ENCODE peak calls at places on chromosomes 13 and 19, in ten cellular contexts. J is suprapubic skin, T is transverse colon, R is testis, B is tibial nerve, U is thyroid gland, L is right lobe of liver, N is IMR-90, Y is A549, K is uterus. Z is an unnamed sample.

GRCh38 chr19:3006075-3006767 is 22.9 kb downstream of the TLE2 start:
- DNase-seq in B (no peak), T (peak), N (no peak), R (peak), U (no peak), L (no peak), J (no peak), Y (no peak), K (no peak), Z (no peak)

GRCh38 chr19:32599736-32600157 is 18.8 kb downstream of the PDCD5 start:
- DNase-seq in K (no peak), L (no peak), U (peak), Y (peak), R (peak), N (peak), T (peak), B (no peak), J (no peak), Z (peak)

GRCh38 chr13:110944121-110944967 is 29.5 kb upstream of the ANKRD10 start:
- DNase-seq in Y (peak), L (no peak), U (no peak), T (peak), R (no peak), N (peak), B (no peak), K (no peak), J (no peak), Z (peak)

GRCh38 chr19:19602713-19603320 is 15.7 kb downstream of the PBX4 start:
- DNase-seq in U (no peak), T (no peak), N (no peak), K (no peak), R (no peak), J (no peak), L (no peak), Y (no peak), B (no peak), Z (no peak)

GRCh38 chr13:113736258-113736731 is 22.7 kb upstream of the TMEM255B start:
- DNase-seq in B (no peak), T (peak), Y (no peak), R (no peak), K (no peak), U (no peak), L (no peak), J (no peak), N (no peak), Z (no peak)

GRCh38 chr19:19338082-19338481 is 17.5 kb downstream of the MAU2 start:
- DNase-seq in R (no peak), U (no peak), L (no peak), Y (no peak), B (no peak), J (no peak), T (no peak), K (no peak), N (peak), Z (peak)

GRCh38 chr19:5321851-5322681 is 18.5 kb downstream of the PTPRS start:
- DNase-seq in T (peak), B (no peak), K (no peak), Y (no peak), N (no peak), U (no peak), J (no peak), L (no peak), R (no peak), Z (no peak)

GRCh38 chr13:93224545-93224944 is 2.1 kb upstream of the GPC6 start:
- DNase-seq in L (peak), K (no peak), B (no peak), Y (no peak), R (no peak), N (peak), J (no peak), T (no peak), U (no peak), Z (no peak)

GRCh38 chr19:8973501-8974091 is 36.6 kb downstream of the MUC16 start:
- DNase-seq in Y (no peak), N (no peak), B (no peak), T (no peak), L (no peak), U (no peak), R (peak), J (no peak), K (no peak), Z (peak)

GRCh38 chr19:4059931-4060620 is 6.6 kb downstream of the ZBTB7A start:
- DNase-seq in J (peak), R (peak), B (peak), Y (no peak), U (no peak), L (no peak), K (peak), N (no peak), T (peak), Z (no peak)

GRCh38 chr19:2149980-2150793 is 1.2 kb downstream of the AP3D1 start:
- DNase-seq in K (no peak), Y (no peak), L (no peak), R (peak), B (no peak), T (peak), J (no peak), U (peak), N (peak), Z (no peak)

DNA sequence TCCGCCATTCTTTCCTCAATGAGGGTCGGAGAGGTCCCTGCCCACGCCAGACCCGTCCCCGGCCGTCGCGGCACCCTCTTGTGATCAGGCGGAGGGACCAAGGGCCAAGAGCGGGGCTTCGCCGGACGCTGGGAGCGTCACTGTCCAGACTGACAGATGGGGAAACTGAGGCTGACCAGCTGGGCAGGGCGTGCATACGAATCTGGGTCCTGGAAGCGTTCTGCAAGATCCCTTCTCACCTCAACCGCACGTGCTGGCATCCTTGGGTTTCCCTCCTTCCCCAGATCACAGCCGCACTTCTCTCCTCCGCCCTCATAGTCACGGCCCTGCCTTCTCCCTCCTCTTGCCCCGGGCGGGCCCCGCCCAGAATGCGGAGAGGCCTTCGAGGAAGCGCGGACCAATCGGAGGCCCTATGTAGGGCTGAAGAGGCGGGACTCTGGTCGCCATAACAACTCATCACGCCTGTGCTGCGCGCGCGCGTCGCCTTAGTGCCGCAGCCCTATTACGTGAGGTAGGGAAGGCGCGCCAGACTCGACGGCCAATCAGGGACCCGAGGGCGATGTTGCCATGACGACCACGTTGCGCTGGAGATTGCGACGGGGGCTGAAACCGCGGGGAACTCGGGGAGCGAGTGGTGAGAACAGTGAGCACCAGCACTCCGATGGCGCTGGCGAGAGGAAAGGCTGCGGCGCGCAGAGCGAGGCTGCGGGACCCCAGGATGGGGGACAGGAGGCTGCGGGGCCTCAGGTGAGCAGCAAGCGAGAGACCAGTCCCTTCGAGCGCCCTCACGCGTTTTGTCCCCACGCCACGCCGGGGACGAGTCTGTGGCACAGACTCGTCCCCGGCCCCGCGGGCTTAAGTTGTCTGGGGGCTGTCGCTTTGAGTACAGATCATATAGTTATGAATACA is 5.7 kb downstream of the RNF225 start:
- DNase-seq in B (peak), Y (peak), J (peak), K (peak), T (peak), U (peak), L (peak), R (peak), N (peak), Z (peak)
- TF ChIP-seq POLR2A in B (peak), Y (peak), J (no peak), K (peak), T (peak), U (peak), L (peak), R (no peak), N (peak), Z (peak)

GRCh38 chr13:50670847-50671542 is 172.5 kb downstream of the DLEU7 start:
- DNase-seq in R (no peak), L (no peak), N (no peak), K (no peak), Y (no peak), J (no peak), B (no peak), U (no peak), T (no peak), Z (no peak)
- TF ChIP-seq POLR2A in R (no peak), L (no peak), N (no peak), K (no peak), Y (no peak), J (no peak), B (no peak), U (no peak), T (no peak), Z (no peak)

GRCh38 chr13:20482275-20482761 is 43.3 kb downstream of the CRYL1 start:
- DNase-seq in J (no peak), B (peak), U (no peak), Y (no peak), K (no peak), L (peak), N (no peak), T (no peak), R (no peak), Z (no peak)

GRCh38 chr13:20487927-20488326 is 37.7 kb downstream of the CRYL1 start:
- DNase-seq in L (no peak), N (no peak), U (peak), K (no peak), T (no peak), J (no peak), B (no peak), R (no peak), Y (no peak), Z (no peak)

GRCh38 chr13:20477394-20477793 is 48.3 kb downstream of the CRYL1 start:
- DNase-seq in R (no peak), L (no peak), U (no peak), N (no peak), J (no peak), K (no peak), Y (no peak), T (no peak), B (no peak), Z (no peak)

DNA sequence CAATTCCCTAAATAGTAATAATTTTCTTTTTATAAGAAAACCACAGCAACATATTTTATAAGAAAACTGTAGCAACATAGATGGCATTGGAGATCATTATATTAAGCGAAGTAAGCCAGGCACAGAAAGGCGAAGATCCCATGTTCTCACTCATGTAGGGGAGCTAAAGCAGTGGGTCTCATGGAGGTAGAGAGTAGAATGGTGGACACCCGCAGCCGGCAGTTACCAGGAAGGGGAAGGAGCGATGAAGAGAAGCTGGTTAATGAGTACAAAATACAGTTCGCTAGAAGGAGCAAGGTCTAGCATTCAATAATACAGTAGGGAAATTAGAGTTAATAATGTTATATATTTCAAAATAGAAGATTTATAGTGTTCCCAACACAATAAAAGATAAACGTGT is 42.8 kb downstream of the CRYL1 start:
- DNase-seq in T (no peak), Y (no peak), B (no peak), J (no peak), N (no peak), R (no peak), L (no peak), K (no peak), U (no peak), Z (no peak)
- TF ChIP-seq POLR2A in T (no peak), Y (no peak), B (no peak), J (no peak), N (no peak), R (no peak), L (no peak), K (no peak), U (no peak), Z (no peak)

GRCh38 chr13:41960700-41961697 is at the start of gene VWA8:
- DNase-seq in R (peak), K (peak), L (peak), N (peak), Y (peak), T (peak), J (peak), U (peak), B (peak), Z (peak)
- TF ChIP-seq POLR2A in R (no peak), K (no peak), L (peak), N (no peak), Y (peak), T (peak), J (no peak), U (peak), B (no peak), Z (peak)